ENCODE peak calls at places on chromosomes 16 and 17, in seven cellular contexts. One of them, this sample, is unnamed.

GRCh38 chr16:79997257-79997656 is 396.7 kb upstream of the MAF start:
- DNase-seq in transverse colon: no peak
- DNase-seq in MM.1S: no peak
- DNase-seq in cardiac muscle cell: peak
- DNase-seq in SJCRH30: peak
- DNase-seq in naive thymus-derived CD4-positive, alpha-beta T cell: no peak
- DNase-seq in endodermal cell: peak
- DNase-seq in this sample: no peak

GRCh38 chr17:68515238-68515637 is 3.0 kb downstream of the PRKAR1A start:
- DNase-seq in transverse colon: no peak
- DNase-seq in MM.1S: no peak
- DNase-seq in cardiac muscle cell: peak
- DNase-seq in SJCRH30: peak
- DNase-seq in naive thymus-derived CD4-positive, alpha-beta T cell: no peak
- DNase-seq in endodermal cell: peak
- DNase-seq in this sample: no peak

GRCh38 chr17:32998893-32999240 is 7.2 kb downstream of the SPACA3 start:
- DNase-seq in transverse colon: no peak
- DNase-seq in MM.1S: no peak
- DNase-seq in cardiac muscle cell: no peak
- DNase-seq in SJCRH30: no peak
- DNase-seq in naive thymus-derived CD4-positive, alpha-beta T cell: no peak
- DNase-seq in endodermal cell: no peak
- DNase-seq in this sample: no peak

GRCh38 chr16:21267298-21267697 is 10.8 kb downstream of the CRYM start:
- DNase-seq in transverse colon: no peak
- DNase-seq in MM.1S: no peak
- DNase-seq in cardiac muscle cell: no peak
- DNase-seq in SJCRH30: no peak
- DNase-seq in naive thymus-derived CD4-positive, alpha-beta T cell: no peak
- DNase-seq in endodermal cell: no peak
- DNase-seq in this sample: no peak

GRCh38 chr17:67132366-67132765 is 88.0 kb downstream of the CACNG1 start:
- DNase-seq in transverse colon: no peak
- DNase-seq in MM.1S: no peak
- DNase-seq in cardiac muscle cell: no peak
- DNase-seq in SJCRH30: peak
- DNase-seq in naive thymus-derived CD4-positive, alpha-beta T cell: no peak
- DNase-seq in endodermal cell: no peak
- DNase-seq in this sample: no peak

GRCh38 chr16:89315791-89316581 is 98.5 kb downstream of the ZNF778 start:
- DNase-seq in transverse colon: peak
- DNase-seq in MM.1S: peak
- DNase-seq in cardiac muscle cell: no peak
- DNase-seq in SJCRH30: no peak
- DNase-seq in naive thymus-derived CD4-positive, alpha-beta T cell: peak
- DNase-seq in endodermal cell: no peak
- DNase-seq in this sample: peak

GRCh38 chr17:32664936-32665583 is 178.3 kb downstream of the CDK5R1 start:
- DNase-seq in transverse colon: no peak
- DNase-seq in MM.1S: no peak
- DNase-seq in cardiac muscle cell: no peak
- DNase-seq in SJCRH30: no peak
- DNase-seq in naive thymus-derived CD4-positive, alpha-beta T cell: no peak
- DNase-seq in endodermal cell: peak
- DNase-seq in this sample: no peak

GRCh38 chr16:3285131-3285530 is 1.8 kb downstream of the ZNF263 start:
- DNase-seq in transverse colon: no peak
- DNase-seq in MM.1S: no peak
- DNase-seq in cardiac muscle cell: no peak
- DNase-seq in SJCRH30: no peak
- DNase-seq in naive thymus-derived CD4-positive, alpha-beta T cell: no peak
- DNase-seq in endodermal cell: no peak
- DNase-seq in this sample: no peak

GRCh38 chr16:49932943-49933342 is 77.0 kb upstream of the ZNF423 start:
- DNase-seq in transverse colon: no peak
- DNase-seq in MM.1S: no peak
- DNase-seq in cardiac muscle cell: no peak
- DNase-seq in SJCRH30: peak
- DNase-seq in naive thymus-derived CD4-positive, alpha-beta T cell: no peak
- DNase-seq in endodermal cell: no peak
- DNase-seq in this sample: no peak

GRCh38 chr16:82044585-82044911 is 9.5 kb downstream of the HSD17B2 start:
- DNase-seq in transverse colon: no peak
- DNase-seq in MM.1S: no peak
- DNase-seq in cardiac muscle cell: no peak
- DNase-seq in SJCRH30: no peak
- DNase-seq in naive thymus-derived CD4-positive, alpha-beta T cell: no peak
- DNase-seq in endodermal cell: no peak
- DNase-seq in this sample: no peak

GRCh38 chr16:81026429-81026828 is 9.2 kb upstream of the ATMIN start:
- DNase-seq in transverse colon: no peak
- DNase-seq in MM.1S: no peak
- DNase-seq in cardiac muscle cell: no peak
- DNase-seq in SJCRH30: no peak
- DNase-seq in naive thymus-derived CD4-positive, alpha-beta T cell: no peak
- DNase-seq in endodermal cell: no peak
- DNase-seq in this sample: no peak

GRCh38 chr17:6492892-6493674 is 48.8 kb downstream of the PIMREG start:
- DNase-seq in transverse colon: no peak
- DNase-seq in MM.1S: no peak
- DNase-seq in cardiac muscle cell: no peak
- DNase-seq in SJCRH30: peak
- DNase-seq in naive thymus-derived CD4-positive, alpha-beta T cell: no peak
- DNase-seq in endodermal cell: peak
- DNase-seq in this sample: no peak

GRCh38 chr16:56102159-56102798 is 89.0 kb upstream of the GNAO1 start:
- DNase-seq in transverse colon: peak
- DNase-seq in MM.1S: no peak
- DNase-seq in cardiac muscle cell: peak
- DNase-seq in SJCRH30: peak
- DNase-seq in naive thymus-derived CD4-positive, alpha-beta T cell: no peak
- DNase-seq in endodermal cell: no peak
- DNase-seq in this sample: no peak

GRCh38 chr17:12242390-12242954 is 221.8 kb downstream of the MAP2K4 start:
- DNase-seq in transverse colon: no peak
- DNase-seq in MM.1S: no peak
- DNase-seq in cardiac muscle cell: no peak
- DNase-seq in SJCRH30: no peak
- DNase-seq in naive thymus-derived CD4-positive, alpha-beta T cell: no peak
- DNase-seq in endodermal cell: peak
- DNase-seq in this sample: no peak

GRCh38 chr16:82788919-82789318 is 162.2 kb downstream of the CDH13 start:
- DNase-seq in transverse colon: no peak
- DNase-seq in MM.1S: no peak
- DNase-seq in cardiac muscle cell: no peak
- DNase-seq in SJCRH30: no peak
- DNase-seq in naive thymus-derived CD4-positive, alpha-beta T cell: no peak
- DNase-seq in endodermal cell: peak
- DNase-seq in this sample: no peak

GRCh38 chr17:45394913-45395568 is 37.6 kb downstream of the ARHGAP27 start:
- DNase-seq in transverse colon: peak
- DNase-seq in MM.1S: no peak
- DNase-seq in cardiac muscle cell: peak
- DNase-seq in SJCRH30: peak
- DNase-seq in naive thymus-derived CD4-positive, alpha-beta T cell: peak
- DNase-seq in endodermal cell: peak
- DNase-seq in this sample: no peak

GRCh38 chr17:45396496-45397205 is 36.0 kb downstream of the ARHGAP27 start:
- DNase-seq in transverse colon: no peak
- DNase-seq in MM.1S: no peak
- DNase-seq in cardiac muscle cell: no peak
- DNase-seq in SJCRH30: no peak
- DNase-seq in naive thymus-derived CD4-positive, alpha-beta T cell: no peak
- DNase-seq in endodermal cell: no peak
- DNase-seq in this sample: no peak

GRCh38 chr17:45395569-45396415 is 36.9 kb downstream of the ARHGAP27 start:
- DNase-seq in transverse colon: no peak
- DNase-seq in MM.1S: no peak
- DNase-seq in cardiac muscle cell: no peak
- DNase-seq in SJCRH30: no peak
- DNase-seq in naive thymus-derived CD4-positive, alpha-beta T cell: no peak
- DNase-seq in endodermal cell: no peak
- DNase-seq in this sample: no peak

GRCh38 chr17:45398800-45399199 is 33.9 kb downstream of the ARHGAP27 start:
- DNase-seq in transverse colon: no peak
- DNase-seq in MM.1S: no peak
- DNase-seq in cardiac muscle cell: no peak
- DNase-seq in SJCRH30: no peak
- DNase-seq in naive thymus-derived CD4-positive, alpha-beta T cell: no peak
- DNase-seq in endodermal cell: no peak
- DNase-seq in this sample: no peak

GRCh38 chr17:45397796-45398195 is 34.9 kb downstream of the ARHGAP27 start:
- DNase-seq in transverse colon: no peak
- DNase-seq in MM.1S: no peak
- DNase-seq in cardiac muscle cell: no peak
- DNase-seq in SJCRH30: no peak
- DNase-seq in naive thymus-derived CD4-positive, alpha-beta T cell: no peak
- DNase-seq in endodermal cell: no peak
- DNase-seq in this sample: no peak
- H3K27ac ChIP-seq in transverse colon: no peak
- H3K27ac ChIP-seq in MM.1S: no peak
- H3K27ac ChIP-seq in cardiac muscle cell: no peak
- H3K27ac ChIP-seq in SJCRH30: no peak
- H3K27ac ChIP-seq in naive thymus-derived CD4-positive, alpha-beta T cell: no peak
- H3K27ac ChIP-seq in endodermal cell: no peak
- H3K27ac ChIP-seq in this sample: no peak

DNA sequence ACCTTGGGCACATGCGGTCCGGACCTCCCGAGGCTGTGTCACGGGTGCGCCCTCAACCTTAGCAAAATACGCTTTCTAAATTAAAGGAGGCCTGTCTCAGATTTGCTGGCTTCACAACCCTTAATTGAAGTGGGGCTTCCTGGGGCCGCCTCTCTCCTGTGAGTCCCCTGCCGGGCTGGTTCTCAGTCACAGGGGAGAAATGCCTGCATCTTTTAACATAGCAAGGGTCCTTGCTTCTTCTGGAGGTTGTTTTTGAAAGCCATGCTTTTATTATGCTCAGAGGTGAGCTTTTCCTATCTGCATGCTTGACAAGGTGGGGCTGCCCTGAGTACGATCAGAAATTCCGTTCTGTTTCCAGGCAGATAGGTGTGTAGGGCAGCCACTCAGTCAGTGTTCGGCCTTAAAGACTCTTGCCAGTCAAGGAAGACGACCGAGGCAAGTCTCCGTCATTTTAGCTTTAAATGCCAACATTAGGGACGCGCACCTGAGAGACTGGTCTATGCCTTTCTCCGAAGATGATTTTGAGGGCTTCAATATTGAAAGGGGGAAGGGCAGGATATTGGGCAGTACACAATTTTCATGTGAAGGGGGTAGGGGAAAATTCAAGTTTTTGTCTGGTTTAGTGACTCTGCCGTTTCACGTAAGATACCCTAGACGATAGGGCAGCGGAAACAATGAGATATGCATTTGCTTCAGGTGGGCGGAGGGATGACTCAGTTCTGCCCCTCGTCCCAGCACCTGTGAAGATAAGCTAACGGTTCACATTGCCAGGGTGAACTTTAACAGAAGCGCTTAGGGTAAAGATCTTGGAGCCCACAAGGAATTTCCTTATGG is 5.5 kb upstream of the SLC7A5 start:
- DNase-seq in transverse colon: no peak
- DNase-seq in MM.1S: no peak
- DNase-seq in cardiac muscle cell: no peak
- DNase-seq in SJCRH30: no peak
- DNase-seq in naive thymus-derived CD4-positive, alpha-beta T cell: no peak
- DNase-seq in endodermal cell: peak
- DNase-seq in this sample: no peak
- H3K27ac ChIP-seq in transverse colon: no peak
- H3K27ac ChIP-seq in MM.1S: no peak
- H3K27ac ChIP-seq in cardiac muscle cell: no peak
- H3K27ac ChIP-seq in SJCRH30: no peak
- H3K27ac ChIP-seq in naive thymus-derived CD4-positive, alpha-beta T cell: no peak
- H3K27ac ChIP-seq in endodermal cell: no peak
- H3K27ac ChIP-seq in this sample: no peak

DNA sequence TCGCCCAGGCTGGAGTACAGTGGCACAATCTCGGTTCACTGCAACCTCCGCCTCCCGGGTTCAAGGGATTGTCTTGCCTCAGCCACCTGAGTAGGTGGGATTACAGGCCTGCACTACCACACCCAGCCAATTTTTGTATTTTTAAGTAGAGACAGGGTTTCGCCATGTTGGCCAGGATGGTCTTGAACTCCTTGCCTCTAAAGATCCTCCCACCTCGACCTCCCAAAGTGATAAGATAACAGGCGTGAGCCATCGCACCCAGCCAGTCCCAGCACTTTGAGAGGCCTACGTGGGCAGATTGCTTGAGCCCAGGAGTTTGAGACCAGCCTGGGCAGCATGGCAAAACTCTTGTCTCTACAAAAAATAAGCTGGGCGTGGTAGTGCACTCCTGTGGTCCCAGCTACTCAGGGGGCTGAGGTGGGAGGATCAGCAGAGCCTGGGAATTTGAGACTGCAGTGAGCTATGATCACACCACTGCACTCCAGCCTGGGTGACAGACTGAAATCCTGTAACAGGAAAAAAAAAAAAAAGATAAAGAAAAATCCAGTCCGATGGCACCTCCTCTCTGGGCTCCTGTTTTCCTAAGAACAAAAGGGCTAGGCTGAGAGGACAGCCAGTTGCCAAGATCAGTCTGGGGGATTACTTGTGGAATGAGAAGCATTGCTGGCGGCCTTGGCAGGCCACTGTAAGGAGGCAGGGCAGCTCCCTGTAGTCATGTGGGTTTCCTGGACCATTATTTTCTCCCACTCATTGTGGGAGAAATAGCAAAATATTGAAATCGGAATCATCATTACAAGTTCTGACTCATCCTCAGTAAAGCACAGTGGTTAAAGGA is 3.0 kb upstream of the PIPOX start:
- DNase-seq in transverse colon: no peak
- DNase-seq in MM.1S: no peak
- DNase-seq in cardiac muscle cell: no peak
- DNase-seq in SJCRH30: peak
- DNase-seq in naive thymus-derived CD4-positive, alpha-beta T cell: no peak
- DNase-seq in endodermal cell: peak
- DNase-seq in this sample: peak
- H3K27ac ChIP-seq in transverse colon: no peak
- H3K27ac ChIP-seq in MM.1S: no peak
- H3K27ac ChIP-seq in cardiac muscle cell: no peak
- H3K27ac ChIP-seq in SJCRH30: peak
- H3K27ac ChIP-seq in naive thymus-derived CD4-positive, alpha-beta T cell: no peak
- H3K27ac ChIP-seq in endodermal cell: peak
- H3K27ac ChIP-seq in this sample: peak

GRCh38 chr17:76577876-76578275 is 7.8 kb downstream of the ST6GALNAC2 start:
- DNase-seq in transverse colon: no peak
- DNase-seq in MM.1S: no peak
- DNase-seq in cardiac muscle cell: no peak
- DNase-seq in SJCRH30: no peak
- DNase-seq in naive thymus-derived CD4-positive, alpha-beta T cell: no peak
- DNase-seq in endodermal cell: no peak
- DNase-seq in this sample: no peak
- H3K27ac ChIP-seq in transverse colon: no peak
- H3K27ac ChIP-seq in MM.1S: no peak
- H3K27ac ChIP-seq in cardiac muscle cell: no peak
- H3K27ac ChIP-seq in SJCRH30: no peak
- H3K27ac ChIP-seq in naive thymus-derived CD4-positive, alpha-beta T cell: no peak
- H3K27ac ChIP-seq in endodermal cell: no peak
- H3K27ac ChIP-seq in this sample: peak

GRCh38 chr17:58364270-58364942 is 12.4 kb upstream of the SUPT4H1 start:
- DNase-seq in transverse colon: peak
- DNase-seq in MM.1S: no peak
- DNase-seq in cardiac muscle cell: peak
- DNase-seq in SJCRH30: no peak
- DNase-seq in naive thymus-derived CD4-positive, alpha-beta T cell: no peak
- DNase-seq in endodermal cell: peak
- DNase-seq in this sample: peak
- H3K27ac ChIP-seq in transverse colon: peak
- H3K27ac ChIP-seq in MM.1S: no peak
- H3K27ac ChIP-seq in cardiac muscle cell: peak
- H3K27ac ChIP-seq in SJCRH30: no peak
- H3K27ac ChIP-seq in naive thymus-derived CD4-positive, alpha-beta T cell: no peak
- H3K27ac ChIP-seq in endodermal cell: no peak
- H3K27ac ChIP-seq in this sample: peak

GRCh38 chr17:71251276-71251675 is 869.5 kb upstream of the SOX9 start:
- DNase-seq in transverse colon: no peak
- DNase-seq in MM.1S: no peak
- DNase-seq in cardiac muscle cell: no peak
- DNase-seq in SJCRH30: peak
- DNase-seq in naive thymus-derived CD4-positive, alpha-beta T cell: no peak
- DNase-seq in endodermal cell: no peak
- DNase-seq in this sample: no peak
- H3K27ac ChIP-seq in transverse colon: no peak
- H3K27ac ChIP-seq in MM.1S: no peak
- H3K27ac ChIP-seq in cardiac muscle cell: no peak
- H3K27ac ChIP-seq in SJCRH30: no peak
- H3K27ac ChIP-seq in naive thymus-derived CD4-positive, alpha-beta T cell: no peak
- H3K27ac ChIP-seq in endodermal cell: no peak
- H3K27ac ChIP-seq in this sample: no peak

This sample was measured in epithelial cell of prostate.